ENCODE peak calls at places on chromosome 13, in five cellular contexts. J is Panc1, U is breast epithelium, I is sigmoid colon, E is vagina. S is an unnamed sample.
A peak's percentile ranks its signal among the peaks of the same experiment; 100 is the strongest.

GRCh38 chr13:100601716-100602115 is 13.1 kb upstream of the GGACT start:
- DNase-seq in I (no peak), J (no peak), E (no peak), U (no peak), S (no peak)

GRCh38 chr13:92137519-92137918 is 739.1 kb downstream of the GPC5 start:
- DNase-seq in I (no peak), E (no peak), J (no peak), U (no peak), S (no peak)

GRCh38 chr13:73991884-73992283 is 142.3 kb downstream of the KLF12 start:
- DNase-seq in E (no peak), I (no peak), U (no peak), J (no peak), S (no peak)

GRCh38 chr13:29835280-29836061 is 14.9 kb downstream of the UBL3 start:
- DNase-seq in E (no peak), J (no peak), U (no peak), I (no peak), S (no peak)

GRCh38 chr13:44238011-44238421 is 135.6 kb upstream of the SERP2 start:
- DNase-seq in U (no peak), E (no peak), J (no peak), I (no peak), S (no peak)

GRCh38 chr13:38159710-38160109 is 189.9 kb upstream of the UFM1 start:
- DNase-seq in U (no peak), J (no peak), I (no peak), E (no peak), S (no peak)

GRCh38 chr13:30196025-30196424 is 111.3 kb downstream of the KATNAL1 start:
- DNase-seq in E (no peak), U (no peak), I (no peak), J (no peak), S (no peak)

GRCh38 chr13:41693434-41693833 is 236.1 kb downstream of the RGCC start:
- DNase-seq in U (no peak), J (no peak), E (no peak), I (no peak), S (no peak)

GRCh38 chr13:98977568-98978270 is at the start of gene DOCK9:
- DNase-seq in I (peak; percentile 76), U (peak; percentile 60), E (no peak), J (no peak), S (peak; percentile 58)

GRCh38 chr13:45242070-45242469 is 41.2 kb upstream of the KCTD4 start:
- DNase-seq in I (no peak), E (no peak), J (no peak), U (no peak), S (peak; percentile 9)

GRCh38 chr13:90272356-90272755 is 1075.1 kb upstream of the MIR17HG start:
- DNase-seq in J (no peak), E (no peak), I (no peak), U (no peak), S (no peak)

GRCh38 chr13:34867590-34867989 is 74.5 kb upstream of the NBEA start:
- DNase-seq in U (no peak), J (no peak), I (no peak), E (no peak), S (no peak)

GRCh38 chr13:46679369-46680180 is 117.4 kb downstream of the ESD start:
- DNase-seq in J (no peak), U (no peak), E (no peak), I (no peak), S (no peak)

GRCh38 chr13:73496711-73497110 is 437.9 kb downstream of the KLF5 start:
- DNase-seq in U (no peak), E (no peak), J (no peak), I (no peak), S (no peak)

GRCh38 chr13:110306340-110306959 is 507 bp downstream of the COL4A1 start:
- DNase-seq in U (no peak), I (peak; percentile 80), E (no peak), J (no peak), S (no peak)

GRCh38 chr13:109787135-109787954 is 962 bp upstream of the IRS2 start:
- DNase-seq in U (no peak), E (no peak), J (no peak), I (peak; percentile 78), S (no peak)

GRCh38 chr13:50626031-50626643 is 217.4 kb downstream of the DLEU7 start:
- DNase-seq in E (no peak), U (no peak), J (no peak), I (no peak), S (no peak)

GRCh38 chr13:28582225-28582891 is 76.6 kb upstream of the POMP start:
- DNase-seq in J (no peak), I (no peak), E (no peak), U (no peak), S (no peak)

GRCh38 chr13:50693755-50694154 is 149.7 kb downstream of the DLEU7 start:
- DNase-seq in U (no peak), J (no peak), I (no peak), E (no peak), S (no peak)

GRCh38 chr13:100506600-100507422 is 81.8 kb downstream of the GGACT start:
- DNase-seq in I (no peak), J (no peak), E (no peak), U (no peak), S (no peak)

GRCh38 chr13:43422061-43422460 is 364.7 kb downstream of the ENOX1 start:
- DNase-seq in U (no peak), I (no peak), J (no peak), E (no peak), S (no peak)

GRCh38 chr13:34145061-34145460 is 327.1 kb downstream of the RFC3 start:
- DNase-seq in I (no peak), J (no peak), U (no peak), E (no peak), S (no peak)

GRCh38 chr13:79398915-79399314 is 7.1 kb downstream of the RBM26 start:
- DNase-seq in U (no peak), J (no peak), E (no peak), I (no peak), S (no peak)

GRCh38 chr13:19634129-19634740 is 776 bp downstream of the MPHOSPH8 start:
- DNase-seq in J (no peak), E (no peak), U (no peak), I (peak; percentile 74), S (peak; percentile 32)

GRCh38 chr13:113322043-113322461 is 25.0 kb downstream of the LAMP1 start:
- DNase-seq in I (no peak), U (no peak), J (no peak), E (no peak), S (no peak)

GRCh38 chr13:113322890-113323651 is 26.0 kb downstream of the LAMP1 start:
- DNase-seq in J (no peak), E (no peak), U (no peak), I (no peak), S (no peak)

GRCh38 chr13:113320226-113320875 is 23.3 kb downstream of the LAMP1 start:
- DNase-seq in J (no peak), I (no peak), E (no peak), U (no peak), S (no peak)

GRCh38 chr13:113319371-113319770 is 22.3 kb downstream of the LAMP1 start:
- DNase-seq in J (no peak), E (no peak), U (no peak), I (no peak), S (no peak)

DNA sequence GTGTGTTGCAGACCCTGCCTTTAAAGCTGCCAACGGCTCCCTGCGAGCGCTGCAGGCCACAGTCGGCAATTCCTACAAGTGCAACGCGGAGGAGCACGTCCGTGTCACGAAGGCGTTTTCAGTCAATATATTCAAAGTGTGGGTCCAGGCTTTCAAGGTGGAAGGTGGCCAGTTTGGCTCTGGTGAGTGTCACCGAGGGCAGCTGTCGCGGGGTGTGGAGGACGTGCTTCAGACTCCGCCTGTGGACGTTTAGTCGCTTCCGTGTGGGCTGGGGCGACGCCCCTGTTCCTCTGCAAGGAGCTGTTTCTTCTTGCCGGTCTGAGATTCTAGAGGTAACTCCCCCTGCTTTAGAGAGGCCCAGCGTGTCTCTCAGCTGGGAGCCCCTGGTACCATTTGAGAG is 24.5 kb downstream of the LAMP1 start:
- DNase-seq in E (no peak), U (no peak), J (no peak), I (no peak), S (no peak)
- TF ChIP-seq POLR2AphosphoS5 in E (no peak), U (no peak), J (no peak), I (no peak), S (no peak)

DNA sequence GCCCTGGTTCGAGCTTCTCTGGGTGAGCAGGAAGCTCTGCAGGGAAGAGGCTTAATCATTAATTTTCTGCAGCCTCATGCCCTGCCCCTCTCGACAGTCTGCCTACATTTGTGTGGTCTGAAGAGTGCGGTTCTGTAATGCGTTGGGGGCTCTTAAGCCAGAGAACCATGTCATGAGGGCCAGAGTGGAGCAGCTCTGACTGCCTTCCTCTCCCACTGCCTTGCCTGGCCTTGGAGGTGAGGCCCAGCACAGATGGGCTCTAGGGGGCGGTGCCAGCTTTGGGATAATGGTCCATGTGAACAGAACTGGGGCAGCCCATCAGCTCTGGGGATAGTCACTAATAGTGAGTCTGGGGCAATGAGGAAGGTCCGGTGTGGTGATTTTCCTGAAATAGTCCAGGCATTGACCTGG is 5.7 kb downstream of the FGF9 start:
- DNase-seq in I (peak; percentile 62), U (no peak), E (no peak), J (no peak), S (no peak)
- H3K4me1 ChIP-seq in I (peaks cover 41% of the 10 kb centered on the region), U (no peaks in the 10 kb centered on the region), E (peaks cover 38% of the 10 kb centered on the region), J (no peaks in the 10 kb centered on the region), S (no peaks in the 10 kb centered on the region)

GRCh38 chr13:31426395-31426794 is 226.6 kb downstream of the B3GLCT start:
- DNase-seq in J (no peak), I (no peak), U (no peak), E (no peak), S (no peak)

GRCh38 chr13:31427151-31427867 is 227.5 kb downstream of the B3GLCT start:
- DNase-seq in I (no peak), J (no peak), E (no peak), U (no peak), S (no peak)

GRCh38 chr13:31421756-31422155 is 222.0 kb downstream of the B3GLCT start:
- DNase-seq in J (no peak), E (no peak), U (no peak), I (no peak), S (no peak)

DNA sequence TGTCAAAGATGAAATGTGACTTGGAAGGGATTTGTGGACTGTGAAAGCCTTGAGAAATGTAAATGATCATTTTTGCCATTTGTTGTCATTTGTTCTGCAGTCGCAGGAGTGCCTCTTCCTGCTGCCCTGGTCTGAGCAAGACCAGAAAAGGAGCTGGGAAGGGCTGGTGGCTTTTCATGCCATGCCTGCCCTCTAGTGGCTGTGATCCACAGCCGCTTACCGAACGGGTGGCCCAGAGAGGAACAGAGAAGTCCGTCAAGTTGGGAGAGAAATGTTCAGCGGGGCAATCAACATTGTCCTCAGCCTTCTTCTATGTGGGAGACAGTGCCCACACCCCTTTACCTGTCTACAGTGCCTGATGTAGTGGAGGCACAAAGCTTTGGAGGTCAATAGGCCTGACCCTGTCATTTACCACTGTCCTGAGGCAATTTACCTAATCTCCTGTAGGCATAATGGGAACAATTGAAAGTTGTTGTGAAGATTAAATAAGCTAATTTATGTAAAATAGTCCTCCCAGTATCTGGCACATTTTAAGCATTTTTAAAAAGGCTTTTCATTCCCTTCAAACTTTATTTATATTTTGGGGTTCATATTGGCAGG is 224.5 kb downstream of the B3GLCT start:
- DNase-seq in U (peak; percentile 73), J (peak; percentile 39), I (peak; percentile 84), E (no peak), S (peak; percentile 68)
- H3K4me3 ChIP-seq in U (no peak overlapping the region), J (no peak overlapping the region), I (no peak overlapping the region), E (no peak overlapping the region), S (no peak overlapping the region)

DNA sequence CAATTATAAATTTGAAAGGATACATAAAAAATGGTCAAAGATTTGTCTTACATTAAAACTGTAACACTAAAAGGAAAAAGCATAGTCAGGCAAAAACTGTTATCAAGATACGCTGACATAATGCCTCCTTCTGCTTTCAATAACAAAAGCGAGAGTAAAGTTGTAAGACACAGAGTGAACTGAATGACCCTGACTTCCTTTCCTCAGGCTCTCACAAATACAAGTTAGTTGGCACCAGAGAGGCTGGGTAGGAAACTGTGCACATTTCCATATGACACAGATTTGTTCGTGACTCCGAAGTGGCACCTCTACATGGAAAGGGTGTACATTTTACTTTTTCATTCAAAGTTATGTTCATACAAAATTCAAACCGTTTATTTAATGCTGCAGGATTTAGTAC is 15.4 kb downstream of the FGF14 start:
- DNase-seq in J (no peak), U (no peak), I (no peak), E (no peak), S (no peak)
- TF ChIP-seq POLR2AphosphoS5 in J (no peak), U (no peak), I (no peak), E (no peak), S (no peak)

S was measured in prostate gland.